ENCODE peak calls at places on chromosomes 1 and 21, in five cellular contexts. T, B, P, K and Z are unnamed samples.

GRCh38 chr1:162412002-162412401 is at the start of gene SH2D1B:
- DNase-seq in B (no peak), K (peak), P (no peak), T (no peak), Z (no peak)

GRCh38 chr1:55067022-55067781 is 27.9 kb downstream of the PCSK9 start:
- DNase-seq in P (no peak), B (no peak), T (no peak), K (no peak), Z (no peak)

GRCh38 chr21:29520146-29520545 is 221.4 kb downstream of the BACH1 start:
- DNase-seq in T (no peak), P (no peak), K (no peak), B (no peak), Z (no peak)

GRCh38 chr1:167871331-167871730 is 42.6 kb downstream of the ADCY10 start:
- DNase-seq in K (no peak), T (no peak), B (no peak), P (no peak), Z (no peak)

GRCh38 chr1:87942165-87942564 is 613.5 kb downstream of the LMO4 start:
- DNase-seq in T (no peak), K (no peak), P (no peak), B (no peak), Z (no peak)

GRCh38 chr1:206705187-206705586 is 20.5 kb downstream of the MAPKAPK2 start:
- DNase-seq in K (peak), P (no peak), T (no peak), B (no peak), Z (no peak)

GRCh38 chr1:63674238-63674864 is 81.1 kb downstream of the PGM1 start:
- DNase-seq in T (peak), B (peak), K (peak), P (no peak), Z (peak)

GRCh38 chr1:17259233-17259873 is 10.5 kb downstream of the PADI3 start:
- DNase-seq in B (no peak), P (no peak), T (no peak), K (peak), Z (no peak)

GRCh38 chr1:45059829-45060228 is 47.8 kb downstream of the UROD start:
- DNase-seq in K (no peak), T (no peak), P (no peak), B (no peak), Z (no peak)

GRCh38 chr1:201877877-201878339 is 10.8 kb upstream of the SHISA4 start:
- DNase-seq in K (peak), P (no peak), B (peak), T (peak), Z (peak)

GRCh38 chr1:38502772-38503171 is 356.8 kb downstream of the RRAGC start:
- DNase-seq in T (no peak), K (no peak), B (peak), P (no peak), Z (no peak)

GRCh38 chr21:25936776-25937175 is 202.0 kb downstream of the GABPA start:
- DNase-seq in P (no peak), T (no peak), K (no peak), B (no peak), Z (no peak)

GRCh38 chr1:53543771-53544695 is 84.8 kb downstream of the DMRTB1 start:
- DNase-seq in T (no peak), K (no peak), P (no peak), B (peak), Z (no peak)

GRCh38 chr1:196680107-196680506 is 28.3 kb downstream of the CFH start:
- DNase-seq in P (no peak), B (no peak), T (no peak), K (no peak), Z (no peak)

GRCh38 chr1:225755668-225756294 is 21.8 kb upstream of the SRP9 start:
- DNase-seq in K (no peak), T (no peak), B (no peak), P (no peak), Z (no peak)

GRCh38 chr21:42542596-42542995 is 28.9 kb downstream of the SLC37A1 start:
- DNase-seq in P (no peak), K (no peak), B (peak), T (no peak), Z (no peak)

GRCh38 chr1:7346600-7347570 is 424.2 kb upstream of the VAMP3 start:
- DNase-seq in K (no peak), T (no peak), B (no peak), P (no peak), Z (no peak)

GRCh38 chr1:235920596-235921375 is 54.1 kb upstream of the LYST start:
- DNase-seq in P (no peak), B (no peak), K (no peak), T (no peak), Z (no peak)

GRCh38 chr1:207983044-207983443 is 72.1 kb upstream of the CD34 start:
- DNase-seq in K (no peak), T (no peak), P (no peak), B (no peak), Z (no peak)

GRCh38 chr1:206967096-206967851 is 3.0 kb downstream of the FCAMR start:
- DNase-seq in T (no peak), K (no peak), P (peak), B (no peak), Z (no peak)

GRCh38 chr1:206784471-206784903 is 12.2 kb upstream of the IL10 start:
- DNase-seq in B (no peak), P (no peak), T (no peak), K (no peak), Z (no peak)

GRCh38 chr1:232990176-232990723 is 39.8 kb downstream of the NTPCR start:
- DNase-seq in P (no peak), B (no peak), K (no peak), T (no peak), Z (no peak)

GRCh38 chr1:147640553-147641165 is 29.7 kb downstream of the ACP6 start:
- DNase-seq in T (peak), B (peak), K (peak), P (no peak), Z (peak)

DNA sequence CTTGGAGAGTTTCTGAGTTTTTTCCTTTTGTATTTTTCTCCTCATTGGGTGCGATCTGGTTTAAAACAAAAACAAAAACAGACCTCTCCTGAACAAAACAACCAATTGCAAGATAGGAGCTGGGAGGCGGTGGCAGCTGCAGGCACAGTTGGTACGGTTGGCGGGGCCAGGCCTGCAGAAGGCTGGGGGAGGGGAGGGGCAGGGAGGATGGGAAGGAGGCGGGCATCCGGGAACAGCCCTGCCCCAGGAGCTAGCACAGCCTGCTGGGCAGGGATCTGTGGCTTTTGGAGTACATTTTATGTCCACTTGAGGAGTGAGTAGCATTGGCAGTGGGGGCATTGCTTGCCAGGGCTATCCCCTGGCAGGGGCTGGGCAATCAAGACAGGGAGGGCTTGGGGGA is 5.2 kb downstream of the CAPN9 start:
- DNase-seq in P (no peak), K (no peak), B (peak), T (no peak), Z (no peak)
- TF ChIP-seq SP1 in P (no peak), K (no peak), B (no peak), T (no peak), Z (no peak)

GRCh38 chr1:172588296-172589291 is 55.6 kb downstream of the SUCO start:
- DNase-seq in P (no peak), K (peak), T (peak), B (no peak), Z (no peak)

GRCh38 chr1:172582889-172583288 is 49.9 kb downstream of the SUCO start:
- DNase-seq in K (no peak), T (no peak), P (no peak), B (no peak), Z (no peak)

GRCh38 chr1:172585861-172586260 is 52.9 kb downstream of the SUCO start:
- DNase-seq in T (no peak), K (no peak), P (no peak), B (no peak), Z (no peak)

GRCh38 chr1:172581779-172582178 is 48.8 kb downstream of the SUCO start:
- DNase-seq in P (no peak), T (no peak), K (no peak), B (no peak), Z (no peak)

DNA sequence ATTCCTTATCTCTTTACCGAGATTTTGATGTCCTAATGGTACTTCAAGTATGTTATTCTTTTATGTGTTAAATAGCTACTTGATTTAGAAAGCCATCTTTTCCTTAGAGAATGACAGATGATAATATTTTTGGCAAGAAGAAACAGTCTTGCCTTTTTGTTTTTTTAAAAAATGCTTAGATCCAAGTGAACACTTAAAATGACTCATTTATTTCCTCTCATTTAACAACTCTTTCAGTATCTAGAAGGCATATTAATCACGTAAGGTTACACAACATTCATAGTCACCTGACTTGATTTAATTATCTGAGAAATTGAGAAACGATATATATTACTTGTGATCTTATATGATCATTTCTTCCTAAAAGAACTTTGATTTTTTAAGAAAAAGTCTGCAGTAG is 52.4 kb downstream of the SUCO start:
- DNase-seq in K (no peak), B (no peak), T (no peak), P (no peak), Z (no peak)
- TF ChIP-seq SP1 in K (no peak), B (no peak), T (no peak), P (no peak), Z (no peak)

DNA sequence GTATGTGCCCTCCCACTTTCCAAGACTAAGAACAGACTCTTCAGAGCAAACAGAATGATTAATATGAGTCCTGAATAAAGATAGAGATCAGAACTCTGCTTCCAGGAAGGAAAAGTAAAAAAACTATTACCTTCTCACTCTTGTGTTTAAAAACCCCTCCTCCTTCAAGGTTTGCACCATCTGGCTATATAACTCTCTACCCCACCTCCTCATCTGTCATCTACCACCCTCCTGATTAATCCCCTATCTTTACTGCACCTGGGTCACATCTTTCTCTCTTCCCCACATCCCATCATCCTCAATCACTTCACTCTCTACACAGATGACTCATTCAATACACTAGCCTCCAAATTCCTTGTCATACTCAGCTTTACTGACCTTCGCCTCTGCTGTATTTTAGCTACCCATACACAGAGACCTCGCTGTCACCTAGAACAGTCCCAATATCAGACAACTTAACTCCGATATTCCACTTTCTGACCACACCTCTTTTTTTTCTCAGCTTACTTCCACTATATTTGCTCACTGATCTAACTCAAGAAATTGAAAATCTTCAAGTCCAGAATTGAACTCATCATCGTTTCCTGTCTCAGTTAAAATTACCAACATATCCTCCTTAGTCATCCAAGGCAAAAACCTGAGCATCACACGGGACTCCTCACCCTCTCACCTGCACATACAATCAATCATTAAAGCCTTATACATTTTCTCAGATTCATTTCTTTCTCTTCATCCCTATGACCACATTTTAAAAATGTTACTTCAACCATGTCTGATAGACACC is 3.6 kb downstream of the SCMH1 start:
- DNase-seq in T (peak), B (no peak), P (no peak), K (peak), Z (no peak)
- TF ChIP-seq SP1 in T (no peak), B (no peak), P (no peak), K (no peak), Z (no peak)

GRCh38 chr1:3464649-3465025 is 10.2 kb downstream of the ARHGEF16 start:
- DNase-seq in B (no peak), K (no peak), T (no peak), P (no peak), Z (no peak)

GRCh38 chr1:3465091-3465934 is 10.8 kb downstream of the ARHGEF16 start:
- DNase-seq in P (no peak), T (no peak), B (peak), K (no peak), Z (no peak)

GRCh38 chr1:3463408-3463811 is 8.9 kb downstream of the ARHGEF16 start:
- DNase-seq in P (no peak), B (peak), K (no peak), T (no peak), Z (no peak)

GRCh38 chr1:3463013-3463385 is 8.5 kb downstream of the ARHGEF16 start:
- DNase-seq in B (no peak), T (no peak), K (no peak), P (no peak), Z (no peak)

DNA sequence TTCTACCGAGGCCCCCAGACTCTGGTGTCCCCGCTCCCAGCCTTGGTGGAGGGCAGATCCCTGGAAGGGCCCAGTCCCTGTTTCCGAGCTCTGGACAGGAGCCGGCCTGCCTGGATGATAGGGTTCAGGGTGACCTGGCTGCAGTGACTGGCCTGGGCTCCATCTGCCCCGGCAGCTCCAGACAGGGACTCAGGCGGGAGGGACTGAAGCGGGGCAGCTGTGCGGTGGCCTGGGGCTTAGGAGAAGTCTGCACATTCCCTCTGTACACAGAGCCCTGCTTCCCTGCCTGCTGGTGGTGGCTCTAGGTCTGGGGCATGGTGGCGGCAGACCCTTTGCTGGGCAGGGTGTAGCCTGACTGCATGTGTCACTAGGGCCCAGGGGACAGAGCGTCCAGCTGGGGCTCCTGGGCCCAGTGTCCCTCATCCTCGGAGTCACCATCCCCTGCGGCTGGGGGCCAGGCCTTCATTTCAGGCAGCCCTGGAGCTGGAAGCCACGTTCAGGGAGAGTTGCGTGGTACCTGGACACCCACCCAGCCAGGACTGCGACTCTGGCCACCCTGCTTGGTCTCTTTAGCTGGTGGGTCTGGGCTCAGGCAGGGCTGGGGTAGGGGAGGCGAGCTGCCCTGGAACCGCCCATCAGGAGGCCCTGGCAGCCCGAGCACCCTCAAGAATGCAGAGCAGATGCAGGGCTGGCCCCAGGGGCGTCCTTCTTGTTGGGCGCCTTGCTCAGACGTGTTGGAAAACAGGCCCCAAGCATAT is 9.6 kb downstream of the ARHGEF16 start:
- DNase-seq in T (no peak), B (peak), P (no peak), K (no peak), Z (no peak)
- TF ChIP-seq SP1 in T (no peak), B (no peak), P (no peak), K (no peak), Z (no peak)

DNA sequence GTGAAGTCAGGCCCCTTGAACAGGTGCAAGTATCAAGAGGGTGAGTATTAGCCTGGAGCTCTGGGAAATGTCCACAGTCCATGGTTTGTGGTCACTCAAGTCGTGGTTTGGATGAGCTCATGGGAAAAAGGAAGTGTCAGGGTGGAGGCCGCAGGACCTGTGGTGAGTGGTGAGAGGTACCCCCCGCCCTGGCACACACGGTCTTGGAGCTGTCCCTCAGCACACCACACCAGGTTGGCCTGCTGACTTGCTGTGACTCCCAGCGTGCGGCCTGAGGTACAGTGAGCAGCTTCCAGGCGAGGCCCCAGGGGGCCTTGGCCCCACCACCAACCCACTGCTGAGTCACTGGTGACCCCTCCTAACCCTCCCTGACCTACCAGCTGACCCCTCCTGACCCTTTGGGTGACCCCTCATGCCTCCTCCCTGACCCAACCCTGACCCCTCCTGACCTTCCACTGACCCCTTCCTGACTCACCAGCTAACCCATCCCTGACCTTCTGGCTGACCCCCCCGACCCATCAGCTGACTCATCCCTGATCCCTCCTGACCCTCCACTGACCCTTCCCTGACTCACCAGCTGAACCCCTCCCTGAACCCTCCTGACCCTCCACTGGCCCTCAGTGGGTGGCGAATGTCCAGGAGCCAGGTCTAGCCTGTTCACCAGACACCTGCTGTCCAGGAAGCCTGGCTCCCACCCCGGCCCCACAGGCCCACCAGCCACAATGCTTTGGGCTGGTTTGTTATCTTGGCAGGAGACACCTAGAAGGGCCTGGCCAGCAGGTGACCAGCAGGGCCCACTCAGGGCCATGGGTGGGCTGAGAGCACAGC is 34.8 kb upstream of the RNF187 start:
- DNase-seq in P (no peak), B (no peak), K (peak), T (no peak), Z (no peak)
- TF ChIP-seq SP1 in P (no peak), B (no peak), K (peak), T (no peak), Z (no peak)

GRCh38 chr1:198528376-198528775 is 12.1 kb downstream of the ATP6V1G3 start:
- DNase-seq in T (no peak), B (no peak), P (no peak), K (no peak), Z (no peak)
- TF ChIP-seq SP1 in T (no peak), B (no peak), P (no peak), K (no peak), Z (no peak)